ENCODE peak calls at places on chromosomes 3 and 15, in nine cellular contexts. C is neural crest cell, O is nephron progenitor cell, G is H1, Q is heart left ventricle, T is GM20000, U is fibroblast of pulmonary artery, P is thyroid gland, X is foreskin fibroblast. M is an unnamed sample.

GRCh38 chr3:171198781-171199472 is 172.4 kb upstream of the SLC2A2 start:
- DNase-seq in C (no peak), O (no peak), G (no peak), Q (no peak), T (no peak), U (no peak), P (no peak), X (no peak), M (no peak)

GRCh38 chr15:34855397-34855796 is 60.0 kb upstream of the ACTC1 start:
- DNase-seq in C (no peak), O (no peak), G (no peak), Q (no peak), T (no peak), U (peak; percentile 84), P (no peak), X (peak; percentile 51), M (peak; percentile 80)

GRCh38 chr3:193129607-193130006 is 111.4 kb upstream of the PLAAT1 start:
- DNase-seq in C (no peak), O (no peak), G (no peak), Q (no peak), T (no peak), U (no peak), P (peak; percentile 5), X (no peak), M (no peak)

GRCh38 chr3:142853270-142854163 is 35.4 kb downstream of the PCOLCE2 start:
- DNase-seq in C (no peak), O (no peak), G (no peak), Q (peak; percentile 52), T (no peak), U (peak; percentile 35), P (no peak), X (peak; percentile 13), M (peak; percentile 26)

GRCh38 chr3:30696403-30696819 is 90.0 kb downstream of the TGFBR2 start:
- DNase-seq in C (no peak), O (no peak), G (no peak), Q (peak; percentile 26), T (no peak), U (peak; percentile 36), P (no peak), X (no peak), M (no peak)

GRCh38 chr3:132595036-132595435 is 2.0 kb upstream of the ACKR4 start:
- DNase-seq in C (no peak), O (no peak), G (no peak), Q (no peak), T (no peak), U (peak; percentile 71), P (no peak), X (peak; percentile 91), M (peak; percentile 68)

GRCh38 chr3:50230833-50231125 is 5.2 kb upstream of the GNAI2 start:
- DNase-seq in C (no peak), O (no peak), G (no peak), Q (no peak), T (no peak), U (peak; percentile 30), P (no peak), X (peak; percentile 61), M (no peak)

GRCh38 chr3:42822828-42823227 is 13.6 kb downstream of the ACKR2 start:
- DNase-seq in C (no peak), O (no peak), G (no peak), Q (no peak), T (no peak), U (no peak), P (no peak), X (no peak), M (no peak)

GRCh38 chr3:23455084-23455483 is 252.0 kb downstream of the UBE2E2 start:
- DNase-seq in C (no peak), O (no peak), G (no peak), Q (no peak), T (no peak), U (peak; percentile 87), P (no peak), X (peak; percentile 74), M (peak; percentile 82)

GRCh38 chr3:142888099-142888483 is 792 bp downstream of the PCOLCE2 start:
- DNase-seq in C (peak; percentile 35), O (no peak), G (no peak), Q (peak; percentile 45), T (no peak), U (peak; percentile 43), P (no peak), X (no peak), M (no peak)

GRCh38 chr15:60408438-60409105 is 10.8 kb upstream of the ANXA2 start:
- DNase-seq in C (no peak), O (no peak), G (no peak), Q (no peak), T (peak; percentile 26), U (peak; percentile 86), P (no peak), X (peak; percentile 75), M (peak; percentile 76)

GRCh38 chr3:59425371-59425770 is 375.5 kb upstream of the CFAP20DC start:
- DNase-seq in C (no peak), O (no peak), G (no peak), Q (no peak), T (no peak), U (peak; percentile 64), P (peak; percentile 19), X (peak; percentile 26), M (peak; percentile 3)

GRCh38 chr15:77840962-77841361 is 208.2 kb upstream of the LINGO1 start:
- DNase-seq in C (no peak), O (no peak), G (no peak), Q (no peak), T (no peak), U (peak; percentile 71), P (peak; percentile 74), X (peak; percentile 23), M (peak; percentile 60)

DNA sequence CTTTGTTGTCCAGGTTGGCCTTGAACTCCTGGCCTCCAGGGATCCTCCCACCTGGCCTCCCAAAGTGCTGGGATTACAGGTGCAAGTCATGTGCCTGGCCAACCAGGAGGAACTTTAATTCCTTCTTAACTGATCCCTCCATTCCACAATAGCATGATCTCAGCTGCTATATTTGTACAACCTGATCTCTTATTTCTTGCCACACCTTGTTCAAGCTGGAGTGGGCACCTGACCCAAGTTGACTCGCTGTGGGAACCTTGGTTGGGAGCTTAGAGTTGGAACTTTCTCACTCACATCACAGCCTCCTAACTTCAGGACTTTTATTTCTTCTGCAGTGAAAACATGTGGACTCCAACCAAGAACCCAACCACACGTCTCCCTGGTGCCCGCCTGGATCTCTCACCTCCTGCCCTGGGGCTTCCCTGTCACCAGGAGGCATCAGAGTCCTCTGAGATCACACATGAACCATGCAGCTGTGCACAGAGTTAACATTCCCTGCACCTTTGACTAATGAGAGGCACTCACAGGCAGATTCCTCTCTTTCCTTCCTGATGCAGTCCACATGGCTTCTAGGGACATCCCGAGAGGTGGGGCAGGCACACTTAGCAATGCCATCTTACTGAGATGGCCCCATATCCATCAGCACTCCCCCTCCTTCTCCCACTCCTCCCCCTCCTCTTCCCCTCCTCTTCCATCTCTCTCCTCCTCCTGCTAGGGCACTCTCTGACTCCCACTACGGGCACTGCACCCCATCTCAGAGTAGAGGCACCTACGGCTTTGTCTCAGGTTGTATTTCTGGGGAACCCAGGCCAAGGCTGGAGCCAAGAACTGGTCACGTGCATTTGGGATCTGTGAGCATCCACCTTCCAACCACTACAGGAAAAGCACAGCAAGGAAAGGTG is 9.7 kb upstream of the CYFIP1 start:
- DNase-seq in C (no peak), O (no peak), G (no peak), Q (no peak), T (no peak), U (no peak), P (no peak), X (no peak), M (no peak)
- TF ChIP-seq CTCF in C (no peak), O (no peak), G (no peak), Q (no peak), T (no peak), U (no peak), P (no peak), X (no peak), M (no peak)

DNA sequence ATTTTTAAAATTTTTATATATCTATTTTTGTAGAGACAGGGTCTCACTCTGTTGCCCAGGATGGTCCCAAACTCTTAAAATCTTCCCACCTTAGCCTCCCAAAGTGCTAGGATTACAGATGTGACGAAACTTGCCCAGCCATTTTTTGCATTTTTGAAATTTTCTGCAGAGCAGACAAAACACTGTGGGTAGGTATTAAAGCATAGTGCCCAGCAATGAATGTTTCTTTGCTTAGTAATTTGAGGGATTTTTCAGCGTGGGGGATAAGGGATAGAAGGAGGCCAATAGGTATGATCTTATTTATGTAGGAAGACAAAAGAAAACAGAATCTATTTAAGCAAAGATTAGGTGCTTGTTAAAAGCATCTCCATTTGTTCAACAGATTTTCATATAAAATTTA is 446.8 kb upstream of the DPH6 start:
- DNase-seq in C (no peak), O (no peak), G (no peak), Q (no peak), T (no peak), U (no peak), P (no peak), X (no peak), M (no peak)
- TF ChIP-seq CTCF in C (no peak), O (no peak), G (no peak), Q (no peak), T (no peak), U (no peak), P (no peak), X (no peak), M (no peak)

GRCh38 chr3:51700403-51700802 is 6.5 kb upstream of the GRM2 start:
- DNase-seq in C (no peak), O (no peak), G (no peak), Q (no peak), T (no peak), U (no peak), P (no peak), X (no peak), M (no peak)
- TF ChIP-seq CTCF in C (no peak), O (no peak), G (no peak), Q (no peak), T (no peak), U (no peak), P (no peak), X (no peak), M (no peak)

GRCh38 chr3:65972765-65973164 is 66.0 kb downstream of the MAGI1 start:
- DNase-seq in C (no peak), O (no peak), G (no peak), Q (no peak), T (no peak), U (no peak), P (no peak), X (no peak), M (no peak)

GRCh38 chr3:65975031-65975430 is 63.7 kb downstream of the MAGI1 start:
- DNase-seq in C (no peak), O (no peak), G (no peak), Q (no peak), T (no peak), U (no peak), P (no peak), X (no peak), M (no peak)

GRCh38 chr3:65971281-65972252 is 67.2 kb downstream of the MAGI1 start:
- DNase-seq in C (no peak), O (no peak), G (no peak), Q (no peak), T (no peak), U (no peak), P (no peak), X (no peak), M (no peak)

GRCh38 chr3:65978116-65978515 is 60.6 kb downstream of the MAGI1 start:
- DNase-seq in C (no peak), O (no peak), G (no peak), Q (no peak), T (no peak), U (no peak), P (no peak), X (no peak), M (no peak)

DNA sequence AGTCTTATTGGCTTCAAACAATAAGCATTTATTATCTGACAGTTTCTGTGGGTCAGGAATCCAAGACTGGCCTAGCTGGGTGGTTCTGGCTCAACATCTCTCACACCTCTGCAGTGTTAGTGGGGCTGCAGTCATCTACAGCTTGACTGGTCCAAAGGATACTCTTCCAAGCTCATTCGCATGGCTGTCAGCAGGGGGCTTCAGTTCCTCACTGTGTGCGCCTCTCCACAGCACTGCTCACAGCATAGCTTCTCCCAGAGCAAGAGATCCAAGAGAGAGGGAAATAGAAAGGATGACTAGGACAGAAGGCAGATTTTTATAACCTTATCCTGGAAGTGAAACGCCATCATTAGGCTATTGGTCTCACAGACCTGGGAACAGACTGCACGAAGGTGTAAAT is 64.2 kb downstream of the MAGI1 start:
- DNase-seq in C (no peak), O (no peak), G (no peak), Q (no peak), T (no peak), U (no peak), P (no peak), X (no peak), M (no peak)
- TF ChIP-seq CTCF in C (no peak), O (no peak), G (no peak), Q (no peak), T (no peak), U (no peak), P (no peak), X (no peak), M (no peak)

M was measured in HFFc6.